ENCODE peak calls at places on chromosomes 1 and 21, in five cellular contexts. E is uterus, V is pancreas, I is upper lobe of right lung, N is IMR-90. F is an unnamed sample. For H3K4me1, the result is how much of the 10 kb centered on the place peaks cover.

GRCh38 chr1:212696721-212697331 is 2.8 kb downstream of the BATF3 start:
- DNase-seq in E (no peak), V (no peak), I (no peak), N (no peak), F (no peak)

GRCh38 chr1:69455718-69456117 is 112.0 kb upstream of the LRRC7 start:
- DNase-seq in E (no peak), V (no peak), I (no peak), N (no peak), F (no peak)

GRCh38 chr1:204837440-204838084 is 33.1 kb upstream of the NFASC start:
- DNase-seq in E (peak), V (peak), I (no peak), N (peak), F (no peak)

GRCh38 chr1:86516366-86516765 is 30.5 kb upstream of the CLCA4 start:
- DNase-seq in E (no peak), V (no peak), I (no peak), N (no peak), F (no peak)

GRCh38 chr1:6342031-6342430 is 51.5 kb downstream of the ACOT7 start:
- DNase-seq in E (no peak), V (no peak), I (no peak), N (no peak), F (no peak)

GRCh38 chr1:99544328-99544727 is 101.6 kb upstream of the PALMD start:
- DNase-seq in E (peak), V (no peak), I (no peak), N (peak), F (no peak)

GRCh38 chr1:169484107-169484506 is 1.6 kb downstream of the SLC19A2 start:
- DNase-seq in E (no peak), V (no peak), I (no peak), N (no peak), F (no peak)

GRCh38 chr1:10117865-10118264 is 85.1 kb downstream of the UBE4B start:
- DNase-seq in E (no peak), V (no peak), I (no peak), N (peak), F (no peak)

GRCh38 chr21:37166733-37167132 is 93.7 kb downstream of the TTC3 start:
- DNase-seq in E (no peak), V (no peak), I (no peak), N (no peak), F (no peak)

GRCh38 chr1:2494323-2494693 is 18.2 kb downstream of the PLCH2 start:
- DNase-seq in E (no peak), V (no peak), I (no peak), N (peak), F (peak)

GRCh38 chr1:60911980-60912692 is 170.2 kb upstream of the NFIA start:
- DNase-seq in E (no peak), V (no peak), I (no peak), N (no peak), F (no peak)

GRCh38 chr21:29149771-29150425 is 19.5 kb downstream of the MAP3K7CL start:
- DNase-seq in E (no peak), V (no peak), I (no peak), N (peak), F (no peak)

GRCh38 chr1:20702416-20702815 is 15.4 kb downstream of the KIF17 start:
- DNase-seq in E (no peak), V (no peak), I (no peak), N (peak), F (no peak)

GRCh38 chr1:224773646-224774045 is 155.8 kb upstream of the DNAH14 start:
- DNase-seq in E (no peak), V (no peak), I (no peak), N (no peak), F (no peak)

GRCh38 chr1:224768971-224769370 is 152.9 kb downstream of the CNIH3 start:
- DNase-seq in E (no peak), V (no peak), I (no peak), N (no peak), F (no peak)

GRCh38 chr1:224769987-224770693 is 154.0 kb downstream of the CNIH3 start:
- DNase-seq in E (no peak), V (no peak), I (no peak), N (peak), F (no peak)

GRCh38 chr1:224779491-224780020 is 149.9 kb upstream of the DNAH14 start:
- DNase-seq in E (no peak), V (no peak), I (no peak), N (no peak), F (no peak)

DNA sequence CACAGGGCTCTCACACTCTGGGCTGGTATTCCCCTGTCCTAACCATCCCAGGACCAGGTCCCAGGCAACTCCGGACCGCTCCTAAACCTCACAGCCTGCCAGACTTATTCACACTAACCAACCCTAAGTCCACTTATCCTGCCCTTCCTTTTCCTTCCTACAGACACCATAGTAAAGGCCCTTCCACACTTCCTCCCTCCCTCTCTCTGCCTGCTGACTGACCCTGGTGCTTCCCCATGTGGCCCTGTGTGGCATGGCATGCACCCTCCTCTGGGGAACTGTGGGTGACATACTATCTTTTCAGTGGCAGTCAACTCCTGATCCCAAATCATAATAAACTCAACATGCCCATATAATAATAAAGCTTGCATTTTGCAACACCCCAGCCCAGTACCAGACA is 155.1 kb upstream of the DNAH14 start:
- DNase-seq in E (no peak), V (no peak), I (no peak), N (no peak), F (no peak)
- TF ChIP-seq CTCF in E (no peak), V (no peak), I (peak), N (no peak), F (no peak)

GRCh38 chr1:36323636-36324321 is at the start of gene EVA1B:
- DNase-seq in E (peak), V (peak), I (peak), N (peak), F (peak)

GRCh38 chr1:36321119-36321951 is 2.1 kb downstream of the EVA1B start:
- DNase-seq in E (peak), V (peak), I (peak), N (peak), F (peak)

GRCh38 chr1:36320767-36321118 is 2.7 kb downstream of the EVA1B start:
- DNase-seq in E (peak), V (no peak), I (no peak), N (no peak), F (no peak)

GRCh38 chr1:36322786-36323635 is 434 bp downstream of the EVA1B start:
- DNase-seq in E (peak), V (peak), I (no peak), N (peak), F (peak)

DNA sequence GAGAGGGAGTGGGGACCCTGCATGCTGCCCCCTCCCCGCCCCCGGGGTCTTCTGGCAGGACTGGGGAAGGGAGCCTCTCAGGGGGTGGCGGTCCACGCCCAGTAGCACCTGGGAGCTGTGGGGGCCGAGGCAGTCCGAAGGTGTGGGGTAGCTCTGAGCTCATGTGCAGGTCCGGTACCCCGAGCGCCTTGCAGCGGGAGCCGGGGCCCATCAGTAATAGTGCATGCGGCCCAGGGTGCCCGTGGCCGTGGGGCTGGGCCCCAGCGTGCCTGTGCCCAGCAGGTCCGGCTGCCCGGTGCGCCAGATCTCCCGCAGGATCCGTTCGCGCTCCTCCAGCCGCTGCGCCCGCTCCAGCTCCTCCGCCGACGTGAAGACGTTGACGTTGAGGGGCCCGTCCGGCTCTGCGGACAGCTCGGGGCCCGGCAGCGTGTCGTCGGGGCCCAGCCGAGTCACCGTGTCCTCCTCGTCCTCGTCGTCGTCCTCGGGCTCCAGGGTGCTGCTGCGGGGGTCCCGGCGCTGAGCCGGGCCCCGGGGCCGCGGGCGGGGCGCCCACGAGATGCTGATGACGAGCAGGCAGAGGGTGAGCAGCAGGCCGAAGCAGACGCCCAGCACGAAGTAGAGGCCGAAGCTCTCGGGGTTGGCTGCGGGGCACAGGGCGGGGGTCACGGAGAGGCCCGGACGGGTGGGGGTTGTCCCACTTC is 1.2 kb downstream of the EVA1B start:
- DNase-seq in E (peak), V (no peak), I (no peak), N (no peak), F (no peak)
- H3K4me3 ChIP-seq in E (peak), V (no peak), I (peak), N (peak), F (no peak)

DNA sequence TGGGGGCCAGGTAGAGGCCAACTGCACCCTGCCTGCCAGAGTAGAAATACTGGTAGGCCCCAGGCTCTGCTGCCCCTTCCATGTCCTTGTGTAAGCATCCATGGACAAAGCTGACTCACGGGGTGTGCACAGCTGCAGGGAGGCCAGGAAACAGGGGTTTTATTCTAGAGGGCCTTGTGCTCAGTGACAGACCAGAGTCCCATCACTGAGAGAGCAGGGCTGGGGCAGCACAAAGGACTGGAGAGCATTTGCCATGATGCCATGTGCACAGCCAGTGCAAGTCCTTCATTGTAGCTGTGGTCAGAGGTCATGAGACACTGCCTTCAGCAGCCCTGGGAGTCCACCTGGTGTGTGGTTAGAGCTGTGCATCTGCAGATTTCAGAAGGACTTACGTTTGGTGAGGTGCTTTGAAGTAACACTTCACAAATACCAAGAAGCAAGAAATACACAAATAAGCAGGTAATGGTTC is 8.1 kb downstream of the ARF1 start:
- DNase-seq in E (no peak), V (no peak), I (peak), N (peak), F (no peak)
- H3K4me1 ChIP-seq in E (half or more), V (half or more), I (half or more), N (under half), F (half or more)

GRCh38 chr1:203593723-203594122 is 32.9 kb upstream of the ATP2B4 start:
- DNase-seq in E (no peak), V (no peak), I (no peak), N (peak), F (peak)
- TF ChIP-seq CTCF in E (no peak), V (no peak), I (peak), N (no peak), F (peak)

GRCh38 chr1:54619749-54620148 is 3.6 kb downstream of the FAM151A start:
- DNase-seq in E (peak), V (no peak), I (no peak), N (no peak), F (no peak)

GRCh38 chr1:54627181-54627580 is 3.9 kb upstream of the FAM151A start:
- DNase-seq in E (no peak), V (no peak), I (no peak), N (no peak), F (no peak)

GRCh38 chr1:54623216-54624007 is at the start of gene FAM151A:
- DNase-seq in E (no peak), V (no peak), I (no peak), N (no peak), F (no peak)

DNA sequence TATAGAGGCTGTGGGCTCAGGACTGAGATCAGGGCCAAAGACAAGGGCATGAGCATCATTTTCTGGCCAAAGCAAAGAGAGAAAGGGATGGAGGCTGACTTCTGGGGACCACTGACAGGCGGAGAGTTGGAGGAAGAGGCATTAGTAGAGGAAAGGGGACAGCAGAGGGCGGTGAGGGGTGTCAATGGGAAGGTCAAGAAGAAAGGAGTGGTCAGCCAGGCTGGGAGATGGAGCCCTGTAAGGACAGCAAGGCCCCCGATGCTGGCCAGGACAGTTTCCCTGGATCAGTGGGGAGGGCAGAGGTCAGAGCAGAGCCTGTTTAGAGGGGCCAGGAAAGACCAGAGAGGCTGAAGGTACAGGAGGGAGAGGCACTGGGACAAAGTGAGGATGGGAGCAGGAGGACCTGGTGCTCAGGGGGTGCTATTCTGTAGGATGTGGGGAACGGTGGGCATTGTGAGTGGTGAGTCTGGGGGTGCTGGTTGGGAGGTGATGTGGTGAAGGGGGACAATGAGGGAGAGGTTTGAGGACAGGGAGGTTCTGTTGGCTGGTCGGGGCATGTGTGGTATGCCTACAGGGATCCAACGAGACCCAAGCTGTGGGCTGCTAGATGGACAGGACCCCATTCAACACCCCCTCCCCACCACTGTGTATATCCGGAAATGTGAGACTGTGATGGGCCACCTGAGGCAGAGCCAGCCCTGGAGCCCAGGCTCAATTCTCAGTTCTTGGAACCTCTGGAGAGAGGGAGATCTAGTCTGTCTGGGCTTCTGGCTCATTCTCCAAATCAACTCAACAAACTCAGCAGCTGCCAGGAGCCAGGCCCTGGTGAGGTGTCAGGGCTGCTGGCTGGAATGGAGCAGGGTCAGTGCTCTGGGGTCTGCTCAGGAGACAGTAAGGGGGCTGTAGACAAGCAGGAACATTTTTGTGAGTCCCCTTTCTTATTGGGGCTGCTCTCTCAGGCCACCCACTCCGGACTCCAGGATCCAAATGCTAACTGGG is 1.4 kb upstream of the FAM151A start:
- DNase-seq in E (no peak), V (no peak), I (no peak), N (no peak), F (no peak)
- H3K4me3 ChIP-seq in E (no peak), V (no peak), I (no peak), N (no peak), F (no peak)

DNA sequence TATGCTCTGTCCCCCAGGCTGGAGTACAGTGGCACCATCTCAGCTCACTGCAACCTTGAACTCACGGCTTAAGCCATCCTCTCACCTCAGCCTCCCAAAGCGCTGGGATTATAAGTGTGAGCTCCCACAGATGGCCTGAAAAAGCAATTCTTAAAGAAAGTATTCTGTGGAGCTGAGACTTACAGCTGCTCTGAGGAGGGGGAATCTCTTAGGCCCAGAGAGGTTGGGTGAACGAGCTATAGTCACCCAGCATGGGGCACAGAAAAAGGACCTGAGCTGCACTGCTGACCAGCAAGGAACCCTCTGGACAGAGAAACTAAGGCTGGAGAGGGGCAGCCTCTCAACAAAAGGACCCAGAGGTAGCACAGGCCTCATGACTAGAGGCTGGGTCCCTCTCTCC is 1.3 kb downstream of the PAQR7 start:
- DNase-seq in E (no peak), V (no peak), I (peak), N (no peak), F (no peak)
- H3K4me1 ChIP-seq in E (under half), V (under half), I (under half), N (under half), F (under half)